ENCODE peak calls at places on chromosomes 12 and 14, in six cellular contexts. F, E, H, N, C and W are unnamed samples.

GRCh38 chr12:3743803-3744202 is 9.1 kb downstream of the CRACR2A start:
- DNase-seq in N (peak), F (no peak), H (peak), C (peak), E (no peak), W (no peak)

GRCh38 chr14:70856851-70857498 is 47.7 kb upstream of the MAP3K9 start:
- DNase-seq in F (no peak), N (no peak), E (no peak), C (peak), H (peak), W (no peak)

GRCh38 chr14:105336477-105337287 is 22.1 kb downstream of the PACS2 start:
- DNase-seq in H (no peak), N (no peak), E (no peak), C (no peak), F (no peak), W (no peak)

GRCh38 chr14:59755388-59755787 is 115.2 kb downstream of the RTN1 start:
- DNase-seq in C (no peak), H (no peak), F (no peak), E (no peak), N (no peak), W (no peak)

GRCh38 chr12:71958993-71959588 is 20.4 kb downstream of the TPH2 start:
- DNase-seq in F (no peak), N (no peak), E (no peak), H (peak), C (no peak), W (no peak)

GRCh38 chr12:115035536-115036107 is 351.6 kb upstream of the TBX3 start:
- DNase-seq in N (no peak), H (no peak), F (no peak), C (no peak), E (no peak), W (no peak)

GRCh38 chr12:118402251-118402650 is 25.9 kb downstream of the SUDS3 start:
- DNase-seq in E (no peak), C (no peak), F (no peak), H (peak), N (no peak), W (no peak)

GRCh38 chr12:26791328-26791791 is 41.6 kb downstream of the ITPR2 start:
- DNase-seq in E (no peak), C (no peak), F (no peak), N (no peak), H (no peak), W (no peak)

GRCh38 chr12:108355069-108355468 is 16.0 kb upstream of the CMKLR1 start:
- DNase-seq in N (no peak), C (no peak), F (no peak), H (no peak), E (no peak), W (no peak)

GRCh38 chr14:101075801-101076413 is 172.4 kb upstream of the RTL1 start:
- DNase-seq in E (no peak), H (no peak), C (no peak), N (no peak), F (no peak), W (no peak)

GRCh38 chr12:93025145-93026103 is 96.3 kb upstream of the EEA1 start:
- DNase-seq in F (no peak), N (peak), H (peak), E (peak), C (no peak), W (peak)

GRCh38 chr12:88503344-88503743 is 76.9 kb downstream of the KITLG start:
- DNase-seq in H (no peak), N (no peak), F (no peak), E (no peak), C (no peak), W (no peak)

GRCh38 chr14:23984891-23985607 is 3.7 kb upstream of the DHRS4L2 start:
- DNase-seq in N (peak), F (no peak), H (peak), C (no peak), E (no peak), W (no peak)

GRCh38 chr14:99229654-99230215 is 42.3 kb downstream of the BCL11B start:
- DNase-seq in F (no peak), N (peak), C (no peak), E (no peak), H (no peak), W (no peak)

GRCh38 chr12:64895541-64895940 is 71.1 kb downstream of the TBC1D30 start:
- DNase-seq in C (no peak), F (no peak), H (peak), E (no peak), N (no peak), W (no peak)

GRCh38 chr14:57933363-57933762 is 67.5 kb upstream of the SLC35F4 start:
- DNase-seq in H (no peak), E (no peak), C (no peak), N (no peak), F (no peak), W (no peak)

GRCh38 chr14:100882026-100882967 is 21.2 kb downstream of the RTL1 start:
- DNase-seq in F (no peak), C (no peak), H (no peak), N (no peak), E (no peak), W (no peak)

GRCh38 chr14:64998455-64998931 is 11.8 kb downstream of the FNTB start:
- DNase-seq in C (no peak), F (no peak), H (no peak), E (no peak), N (no peak), W (no peak)

GRCh38 chr12:104108755-104109445 is 29.1 kb downstream of the NFYB start:
- DNase-seq in F (peak), N (peak), C (peak), E (peak), H (peak), W (peak)

GRCh38 chr14:102223682-102224081 is 81.3 kb downstream of the MOK start:
- DNase-seq in N (no peak), E (no peak), F (no peak), H (no peak), C (no peak), W (no peak)

GRCh38 chr12:82723093-82723492 is 36.4 kb downstream of the TMTC2 start:
- DNase-seq in C (no peak), E (no peak), F (no peak), H (no peak), N (no peak), W (no peak)

GRCh38 chr12:111448266-111448830 is 42.6 kb downstream of the SH2B3 start:
- DNase-seq in C (no peak), N (no peak), F (peak), H (no peak), E (no peak), W (no peak)

GRCh38 chr12:92378682-92379479 is 233.2 kb upstream of the BTG1 start:
- DNase-seq in N (no peak), F (no peak), C (no peak), H (no peak), E (no peak), W (no peak)

GRCh38 chr12:102962532-102962931 is 5.1 kb downstream of the ASCL1 start:
- DNase-seq in H (no peak), N (no peak), F (no peak), E (no peak), C (no peak), W (no peak)

GRCh38 chr12:69671597-69671996 is 27.5 kb downstream of the BEST3 start:
- DNase-seq in C (no peak), E (no peak), F (no peak), H (no peak), N (no peak), W (peak)

GRCh38 chr12:32671930-32672785 is 6.9 kb upstream of the DNM1L start:
- DNase-seq in N (peak), H (peak), E (peak), F (no peak), C (peak), W (peak)

GRCh38 chr12:86212970-86213369 is 43.2 kb downstream of the MGAT4C start:
- DNase-seq in N (no peak), F (no peak), E (no peak), H (no peak), C (no peak), W (no peak)

GRCh38 chr12:115963030-115963480 is 314.4 kb downstream of the MED13L start:
- DNase-seq in C (no peak), E (no peak), H (peak), F (no peak), N (no peak), W (no peak)

GRCh38 chr14:99158646-99159165 is 113.3 kb downstream of the BCL11B start:
- DNase-seq in H (no peak), C (no peak), F (no peak), N (no peak), E (no peak), W (no peak)